ENCODE peak calls at places on chromosomes 3 and 15, in five cellular contexts. One of them, this sample, is unnamed.

GRCh38 chr3:158050461-158050860 is 55.8 kb downstream of the SHOX2 start:
- DNase-seq in prostate gland: no peak
- DNase-seq in ovary: no peak
- DNase-seq in IMR-90: no peak
- DNase-seq in body of pancreas: no peak
- DNase-seq in this sample: no peak

GRCh38 chr15:58355352-58355964 is 76.3 kb upstream of the LIPC start:
- DNase-seq in prostate gland: no peak
- DNase-seq in ovary: no peak
- DNase-seq in IMR-90: no peak
- DNase-seq in body of pancreas: no peak
- DNase-seq in this sample: no peak

GRCh38 chr3:126474498-126475410 is 937 bp downstream of the ZXDC start:
- DNase-seq in prostate gland: peak; percentile 16
- DNase-seq in ovary: no peak
- DNase-seq in IMR-90: peak; percentile 35
- DNase-seq in body of pancreas: peak; percentile 66
- DNase-seq in this sample: peak; percentile 49

GRCh38 chr3:185959609-185960517 is 22.0 kb upstream of the TRA2B start:
- DNase-seq in prostate gland: peak; percentile 51
- DNase-seq in ovary: no peak
- DNase-seq in IMR-90: peak; percentile 89
- DNase-seq in body of pancreas: peak; percentile 40
- DNase-seq in this sample: no peak

GRCh38 chr15:71291247-71291646 is 176.0 kb downstream of the THSD4 start:
- DNase-seq in prostate gland: no peak
- DNase-seq in ovary: no peak
- DNase-seq in IMR-90: no peak
- DNase-seq in body of pancreas: no peak
- DNase-seq in this sample: no peak

GRCh38 chr3:53195602-53196574 is 34.9 kb downstream of the PRKCD start:
- DNase-seq in prostate gland: no peak
- DNase-seq in ovary: peak; percentile 76
- DNase-seq in IMR-90: peak; percentile 19
- DNase-seq in body of pancreas: peak; percentile 50
- DNase-seq in this sample: peak; percentile 61

GRCh38 chr3:165624761-165625160 is 212.5 kb downstream of the BCHE start:
- DNase-seq in prostate gland: no peak
- DNase-seq in ovary: no peak
- DNase-seq in IMR-90: peak; percentile 50
- DNase-seq in body of pancreas: no peak
- DNase-seq in this sample: no peak

GRCh38 chr3:12938258-12938711 is 96.9 kb upstream of the RPL32 start:
- DNase-seq in prostate gland: no peak
- DNase-seq in ovary: peak; percentile 61
- DNase-seq in IMR-90: peak; percentile 57
- DNase-seq in body of pancreas: no peak
- DNase-seq in this sample: peak; percentile 70

GRCh38 chr3:16462679-16463078 is 50.8 kb downstream of the RFTN1 start:
- DNase-seq in prostate gland: no peak
- DNase-seq in ovary: no peak
- DNase-seq in IMR-90: no peak
- DNase-seq in body of pancreas: no peak
- DNase-seq in this sample: no peak

GRCh38 chr3:98274914-98275313 is 7.4 kb upstream of the OR5H2 start:
- DNase-seq in prostate gland: no peak
- DNase-seq in ovary: no peak
- DNase-seq in IMR-90: no peak
- DNase-seq in body of pancreas: no peak
- DNase-seq in this sample: no peak

GRCh38 chr3:154730221-154730620 is 300.2 kb upstream of the GPR149 start:
- DNase-seq in prostate gland: no peak
- DNase-seq in ovary: no peak
- DNase-seq in IMR-90: no peak
- DNase-seq in body of pancreas: no peak
- DNase-seq in this sample: no peak

GRCh38 chr3:39216176-39216790 is 23.9 kb upstream of the XIRP1 start:
- DNase-seq in prostate gland: no peak
- DNase-seq in ovary: no peak
- DNase-seq in IMR-90: no peak
- DNase-seq in body of pancreas: no peak
- DNase-seq in this sample: no peak

GRCh38 chr15:50210462-50211264 is 28.7 kb downstream of the SLC27A2 start:
- DNase-seq in prostate gland: no peak
- DNase-seq in ovary: no peak
- DNase-seq in IMR-90: no peak
- DNase-seq in body of pancreas: no peak
- DNase-seq in this sample: no peak

GRCh38 chr3:49151610-49152009 is 14.5 kb downstream of the CCDC71 start:
- DNase-seq in prostate gland: no peak
- DNase-seq in ovary: no peak
- DNase-seq in IMR-90: no peak
- DNase-seq in body of pancreas: no peak
- DNase-seq in this sample: no peak

GRCh38 chr3:120160050-120160449 is 65.8 kb upstream of the GSK3B start:
- DNase-seq in prostate gland: peak; percentile 70
- DNase-seq in ovary: no peak
- DNase-seq in IMR-90: peak; percentile 98
- DNase-seq in body of pancreas: peak; percentile 61
- DNase-seq in this sample: peak; percentile 26

GRCh38 chr15:100131321-100132224 is 210.2 kb downstream of the ADAMTS17 start:
- DNase-seq in prostate gland: peak; percentile 18
- DNase-seq in ovary: no peak
- DNase-seq in IMR-90: peak; percentile 39
- DNase-seq in body of pancreas: peak; percentile 66
- DNase-seq in this sample: peak; percentile 50

GRCh38 chr3:48256557-48256956 is 15.7 kb downstream of the ZNF589 start:
- DNase-seq in prostate gland: no peak
- DNase-seq in ovary: no peak
- DNase-seq in IMR-90: no peak
- DNase-seq in body of pancreas: no peak
- DNase-seq in this sample: no peak

GRCh38 chr15:54884312-54884711 is 312.4 kb downstream of the RSL24D1 start:
- DNase-seq in prostate gland: no peak
- DNase-seq in ovary: no peak
- DNase-seq in IMR-90: no peak
- DNase-seq in body of pancreas: no peak
- DNase-seq in this sample: no peak

GRCh38 chr3:37301980-37302379 is 127.6 kb upstream of the LRRFIP2 start:
- DNase-seq in prostate gland: no peak
- DNase-seq in ovary: no peak
- DNase-seq in IMR-90: no peak
- DNase-seq in body of pancreas: no peak
- DNase-seq in this sample: no peak

GRCh38 chr3:42035816-42036482 is 55.2 kb upstream of the TRAK1 start:
- DNase-seq in prostate gland: no peak
- DNase-seq in ovary: no peak
- DNase-seq in IMR-90: no peak
- DNase-seq in body of pancreas: no peak
- DNase-seq in this sample: no peak

GRCh38 chr3:8954938-8955763 is 8.1 kb downstream of the RAD18 start:
- DNase-seq in prostate gland: no peak
- DNase-seq in ovary: no peak
- DNase-seq in IMR-90: peak; percentile 62
- DNase-seq in body of pancreas: no peak
- DNase-seq in this sample: no peak

GRCh38 chr3:123445702-123446101 is 3.2 kb downstream of the ADCY5 start:
- DNase-seq in prostate gland: no peak
- DNase-seq in ovary: no peak
- DNase-seq in IMR-90: no peak
- DNase-seq in body of pancreas: no peak
- DNase-seq in this sample: no peak

GRCh38 chr3:74839591-74839990 is 225.1 kb upstream of the CNTN3 start:
- DNase-seq in prostate gland: no peak
- DNase-seq in ovary: no peak
- DNase-seq in IMR-90: no peak
- DNase-seq in body of pancreas: no peak
- DNase-seq in this sample: no peak

GRCh38 chr3:181362378-181362777 is 349.3 kb upstream of the SOX2 start:
- DNase-seq in prostate gland: no peak
- DNase-seq in ovary: no peak
- DNase-seq in IMR-90: no peak
- DNase-seq in body of pancreas: no peak
- DNase-seq in this sample: no peak

GRCh38 chr3:151909720-151910405 is 36.4 kb downstream of the SUCNR1 start:
- DNase-seq in prostate gland: no peak
- DNase-seq in ovary: no peak
- DNase-seq in IMR-90: peak; percentile 76
- DNase-seq in body of pancreas: no peak
- DNase-seq in this sample: no peak

GRCh38 chr15:50256188-50257041 is 9.1 kb downstream of the HDC start:
- DNase-seq in prostate gland: no peak
- DNase-seq in ovary: no peak
- DNase-seq in IMR-90: peak; percentile 89
- DNase-seq in body of pancreas: no peak
- DNase-seq in this sample: no peak

GRCh38 chr15:74535388-74536084 is 5.5 kb upstream of the ARID3B start:
- DNase-seq in prostate gland: no peak
- DNase-seq in ovary: no peak
- DNase-seq in IMR-90: peak; percentile 73
- DNase-seq in body of pancreas: no peak
- DNase-seq in this sample: no peak

GRCh38 chr3:129514563-129514962 is 13.9 kb upstream of the RHO start:
- DNase-seq in prostate gland: no peak
- DNase-seq in ovary: no peak
- DNase-seq in IMR-90: no peak
- DNase-seq in body of pancreas: no peak
- DNase-seq in this sample: no peak

GRCh38 chr3:12903881-12904280 is 62.5 kb upstream of the RPL32 start:
- DNase-seq in prostate gland: no peak
- DNase-seq in ovary: no peak
- DNase-seq in IMR-90: no peak
- DNase-seq in body of pancreas: no peak
- DNase-seq in this sample: no peak

GRCh38 chr15:22229971-22230815 is 149.9 kb downstream of the OR4M2 start:
- DNase-seq in prostate gland: no peak
- DNase-seq in ovary: no peak
- DNase-seq in IMR-90: no peak
- DNase-seq in body of pancreas: no peak
- DNase-seq in this sample: no peak

GRCh38 chr15:50219820-50220219 is 37.8 kb downstream of the SLC27A2 start:
- DNase-seq in prostate gland: no peak
- DNase-seq in ovary: no peak
- DNase-seq in IMR-90: peak; percentile 52
- DNase-seq in body of pancreas: no peak
- DNase-seq in this sample: no peak

GRCh38 chr3:77467702-77468407 is 428.0 kb downstream of the ROBO2 start:
- DNase-seq in prostate gland: no peak
- DNase-seq in ovary: no peak
- DNase-seq in IMR-90: no peak
- DNase-seq in body of pancreas: peak; percentile 55
- DNase-seq in this sample: peak; percentile 18

GRCh38 chr3:197076446-197076845 is 46.8 kb upstream of the MELTF start:
- DNase-seq in prostate gland: no peak
- DNase-seq in ovary: no peak
- DNase-seq in IMR-90: no peak
- DNase-seq in body of pancreas: no peak
- DNase-seq in this sample: no peak

GRCh38 chr15:101088311-101088710 is 163.5 kb downstream of the CHSY1 start:
- DNase-seq in prostate gland: no peak
- DNase-seq in ovary: no peak
- DNase-seq in IMR-90: no peak
- DNase-seq in body of pancreas: no peak
- DNase-seq in this sample: no peak

GRCh38 chr3:172561894-172562664 is 38.8 kb upstream of the TNFSF10 start:
- DNase-seq in prostate gland: no peak
- DNase-seq in ovary: no peak
- DNase-seq in IMR-90: no peak
- DNase-seq in body of pancreas: no peak
- DNase-seq in this sample: no peak

GRCh38 chr15:85579957-85580694 is 199.7 kb downstream of the AKAP13 start:
- DNase-seq in prostate gland: no peak
- DNase-seq in ovary: no peak
- DNase-seq in IMR-90: no peak
- DNase-seq in body of pancreas: peak; percentile 73
- DNase-seq in this sample: peak; percentile 56
- TF ChIP-seq CTCF in prostate gland: no peak
- TF ChIP-seq CTCF in ovary: no peak
- TF ChIP-seq CTCF in IMR-90: no peak
- TF ChIP-seq CTCF in body of pancreas: peak; percentile 25
- TF ChIP-seq CTCF in this sample: no peak

GRCh38 chr3:87478716-87479115 is 202.3 kb upstream of the POU1F1 start:
- DNase-seq in prostate gland: no peak
- DNase-seq in ovary: no peak
- DNase-seq in IMR-90: no peak
- DNase-seq in body of pancreas: no peak
- DNase-seq in this sample: no peak
- TF ChIP-seq POLR2A in prostate gland: no peak
- TF ChIP-seq POLR2A in ovary: no peak
- TF ChIP-seq POLR2A in IMR-90: no peak
- TF ChIP-seq POLR2A in body of pancreas: no peak
- TF ChIP-seq POLR2A in this sample: no peak

DNA sequence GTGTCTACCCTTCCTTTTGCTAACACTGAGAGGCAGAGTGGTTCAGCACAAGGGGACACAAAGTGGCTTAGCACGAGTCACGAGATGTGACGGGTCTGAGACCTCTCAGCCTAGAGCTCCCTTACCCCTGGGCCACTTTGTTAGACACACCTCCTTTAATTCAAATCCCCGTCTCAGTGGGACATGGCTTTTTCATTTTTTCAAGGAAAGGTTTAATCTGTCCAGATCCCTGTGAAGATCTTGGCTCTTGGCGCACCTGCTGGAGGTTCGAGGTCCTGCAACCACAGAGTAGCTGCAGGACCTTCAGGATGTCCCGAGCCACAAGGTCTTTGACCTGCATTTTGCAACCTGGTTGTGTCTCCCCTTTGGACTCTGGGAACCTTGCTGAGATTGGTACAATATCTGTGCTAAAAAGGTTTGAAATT is 52.0 kb downstream of the LPP start:
- DNase-seq in prostate gland: no peak
- DNase-seq in ovary: no peak
- DNase-seq in IMR-90: no peak
- DNase-seq in body of pancreas: no peak
- DNase-seq in this sample: no peak
- TF ChIP-seq CTCF in prostate gland: no peak
- TF ChIP-seq CTCF in ovary: no peak
- TF ChIP-seq CTCF in IMR-90: no peak
- TF ChIP-seq CTCF in body of pancreas: peak; percentile 43
- TF ChIP-seq CTCF in this sample: no peak

GRCh38 chr15:69460481-69460880 is 7.9 kb downstream of the RPLP1 start:
- DNase-seq in prostate gland: no peak
- DNase-seq in ovary: no peak
- DNase-seq in IMR-90: no peak
- DNase-seq in body of pancreas: no peak
- DNase-seq in this sample: no peak

GRCh38 chr15:69454953-69455352 is 2.3 kb downstream of the RPLP1 start:
- DNase-seq in prostate gland: no peak
- DNase-seq in ovary: no peak
- DNase-seq in IMR-90: no peak
- DNase-seq in body of pancreas: no peak
- DNase-seq in this sample: no peak

GRCh38 chr15:69459063-69459462 is 6.4 kb downstream of the RPLP1 start:
- DNase-seq in prostate gland: no peak
- DNase-seq in ovary: no peak
- DNase-seq in IMR-90: no peak
- DNase-seq in body of pancreas: no peak
- DNase-seq in this sample: no peak

GRCh38 chr15:69456208-69457166 is 3.9 kb downstream of the RPLP1 start:
- DNase-seq in prostate gland: no peak
- DNase-seq in ovary: no peak
- DNase-seq in IMR-90: no peak
- DNase-seq in body of pancreas: no peak
- DNase-seq in this sample: no peak

GRCh38 chr15:69457304-69458280 is 5.0 kb downstream of the RPLP1 start:
- DNase-seq in prostate gland: no peak
- DNase-seq in ovary: no peak
- DNase-seq in IMR-90: peak; percentile 34
- DNase-seq in body of pancreas: no peak
- DNase-seq in this sample: no peak
- TF ChIP-seq POLR2A in prostate gland: no peak
- TF ChIP-seq POLR2A in ovary: no peak
- TF ChIP-seq POLR2A in IMR-90: no peak
- TF ChIP-seq POLR2A in body of pancreas: no peak
- TF ChIP-seq POLR2A in this sample: no peak